ENCODE peak calls at places on chromosome 1, in eight cellular contexts. One of them, this sample, is unnamed.

GRCh38 chr1:172298146-172298545 is 122.3 kb upstream of the C1orf105 start:
- DNase-seq in uterus: no peak
- DNase-seq in nephron progenitor cell: no peak
- DNase-seq in mucosa of descending colon: no peak
- DNase-seq in progenitor cell of endocrine pancreas: no peak
- DNase-seq in fibroblast of mammary gland: peak
- DNase-seq in heart right ventricle: no peak
- DNase-seq in LNCaP clone FGC: no peak
- DNase-seq in this sample: no peak

GRCh38 chr1:47527653-47528272 is 89.9 kb downstream of the FOXD2 start:
- DNase-seq in LNCaP clone FGC: no peak
- DNase-seq in progenitor cell of endocrine pancreas: no peak
- DNase-seq in mucosa of descending colon: no peak
- DNase-seq in fibroblast of mammary gland: no peak
- DNase-seq in heart right ventricle: no peak
- DNase-seq in uterus: no peak
- DNase-seq in nephron progenitor cell: no peak
- DNase-seq in this sample: no peak

GRCh38 chr1:234953655-234954420 is 174.8 kb downstream of the TOMM20 start:
- DNase-seq in uterus: no peak
- DNase-seq in LNCaP clone FGC: no peak
- DNase-seq in nephron progenitor cell: no peak
- DNase-seq in fibroblast of mammary gland: no peak
- DNase-seq in progenitor cell of endocrine pancreas: no peak
- DNase-seq in mucosa of descending colon: no peak
- DNase-seq in heart right ventricle: no peak
- DNase-seq in this sample: no peak

GRCh38 chr1:223514644-223515043 is 121.4 kb downstream of the CCDC185 start:
- DNase-seq in progenitor cell of endocrine pancreas: no peak
- DNase-seq in mucosa of descending colon: no peak
- DNase-seq in fibroblast of mammary gland: no peak
- DNase-seq in LNCaP clone FGC: no peak
- DNase-seq in heart right ventricle: no peak
- DNase-seq in nephron progenitor cell: no peak
- DNase-seq in uterus: no peak
- DNase-seq in this sample: no peak

GRCh38 chr1:233105225-233105624 is 154.8 kb downstream of the NTPCR start:
- DNase-seq in progenitor cell of endocrine pancreas: no peak
- DNase-seq in heart right ventricle: no peak
- DNase-seq in mucosa of descending colon: no peak
- DNase-seq in LNCaP clone FGC: no peak
- DNase-seq in uterus: no peak
- DNase-seq in nephron progenitor cell: no peak
- DNase-seq in fibroblast of mammary gland: peak
- DNase-seq in this sample: no peak

GRCh38 chr1:33045814-33046213 is 9.1 kb upstream of the AK2 start:
- DNase-seq in mucosa of descending colon: no peak
- DNase-seq in LNCaP clone FGC: no peak
- DNase-seq in nephron progenitor cell: no peak
- DNase-seq in heart right ventricle: no peak
- DNase-seq in progenitor cell of endocrine pancreas: no peak
- DNase-seq in uterus: no peak
- DNase-seq in fibroblast of mammary gland: no peak
- DNase-seq in this sample: no peak

GRCh38 chr1:110425611-110426152 is 18.2 kb upstream of the LAMTOR5 start:
- DNase-seq in nephron progenitor cell: no peak
- DNase-seq in LNCaP clone FGC: no peak
- DNase-seq in uterus: no peak
- DNase-seq in progenitor cell of endocrine pancreas: no peak
- DNase-seq in heart right ventricle: peak
- DNase-seq in fibroblast of mammary gland: no peak
- DNase-seq in mucosa of descending colon: no peak
- DNase-seq in this sample: no peak

GRCh38 chr1:167762061-167762746 is 40.4 kb downstream of the MPZL1 start:
- DNase-seq in fibroblast of mammary gland: no peak
- DNase-seq in nephron progenitor cell: no peak
- DNase-seq in LNCaP clone FGC: no peak
- DNase-seq in progenitor cell of endocrine pancreas: no peak
- DNase-seq in uterus: no peak
- DNase-seq in heart right ventricle: no peak
- DNase-seq in mucosa of descending colon: no peak
- DNase-seq in this sample: no peak

GRCh38 chr1:42423621-42424200 is 32.1 kb downstream of the ZMYND12 start:
- DNase-seq in progenitor cell of endocrine pancreas: no peak
- DNase-seq in nephron progenitor cell: no peak
- DNase-seq in mucosa of descending colon: no peak
- DNase-seq in uterus: no peak
- DNase-seq in LNCaP clone FGC: no peak
- DNase-seq in fibroblast of mammary gland: no peak
- DNase-seq in heart right ventricle: no peak
- DNase-seq in this sample: no peak

GRCh38 chr1:180365039-180365438 is 135.0 kb downstream of the LHX4 start:
- DNase-seq in heart right ventricle: no peak
- DNase-seq in uterus: no peak
- DNase-seq in nephron progenitor cell: no peak
- DNase-seq in LNCaP clone FGC: no peak
- DNase-seq in mucosa of descending colon: no peak
- DNase-seq in progenitor cell of endocrine pancreas: no peak
- DNase-seq in fibroblast of mammary gland: peak
- DNase-seq in this sample: no peak

GRCh38 chr1:161359316-161359715 is 8.4 kb downstream of the CFAP126 start:
- DNase-seq in nephron progenitor cell: no peak
- DNase-seq in fibroblast of mammary gland: no peak
- DNase-seq in uterus: no peak
- DNase-seq in heart right ventricle: no peak
- DNase-seq in progenitor cell of endocrine pancreas: no peak
- DNase-seq in LNCaP clone FGC: no peak
- DNase-seq in mucosa of descending colon: no peak
- DNase-seq in this sample: no peak

GRCh38 chr1:209266590-209267172 is 316.8 kb upstream of the CAMK1G start:
- DNase-seq in uterus: no peak
- DNase-seq in mucosa of descending colon: no peak
- DNase-seq in nephron progenitor cell: no peak
- DNase-seq in fibroblast of mammary gland: peak
- DNase-seq in progenitor cell of endocrine pancreas: no peak
- DNase-seq in heart right ventricle: no peak
- DNase-seq in LNCaP clone FGC: no peak
- DNase-seq in this sample: no peak

DNA sequence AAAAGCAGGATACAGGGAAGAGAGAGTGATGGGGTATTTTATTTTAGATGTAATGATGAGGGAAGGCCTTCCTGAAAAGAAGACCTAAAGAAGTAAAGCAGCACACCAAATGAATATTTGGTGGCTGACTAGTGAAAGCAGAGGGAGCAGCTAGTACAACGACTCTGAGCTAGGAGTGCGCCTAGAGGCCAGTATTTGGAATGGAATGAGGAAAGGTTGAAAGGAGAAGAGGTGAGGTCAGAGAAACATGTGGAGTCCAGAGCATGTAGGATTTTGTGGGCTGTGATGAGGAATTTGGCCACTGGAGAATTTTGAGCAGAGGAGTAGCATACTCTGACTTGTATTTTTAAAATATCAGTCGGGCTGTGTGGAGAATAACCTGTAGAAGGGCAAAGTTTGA is 11.8 kb upstream of the RPL5 start:
- DNase-seq in mucosa of descending colon: no peak
- DNase-seq in uterus: no peak
- DNase-seq in LNCaP clone FGC: no peak
- DNase-seq in nephron progenitor cell: no peak
- DNase-seq in fibroblast of mammary gland: peak
- DNase-seq in heart right ventricle: no peak
- DNase-seq in progenitor cell of endocrine pancreas: no peak
- DNase-seq in this sample: no peak
- TF ChIP-seq CTCF in mucosa of descending colon: no peak
- TF ChIP-seq CTCF in uterus: no peak
- TF ChIP-seq CTCF in LNCaP clone FGC: no peak
- TF ChIP-seq CTCF in nephron progenitor cell: no peak
- TF ChIP-seq CTCF in fibroblast of mammary gland: peak
- TF ChIP-seq CTCF in heart right ventricle: no peak
- TF ChIP-seq CTCF in progenitor cell of endocrine pancreas: no peak
- TF ChIP-seq CTCF in this sample: no peak

GRCh38 chr1:6003568-6004411 is 11.6 kb upstream of the NPHP4 start:
- DNase-seq in heart right ventricle: no peak
- DNase-seq in mucosa of descending colon: peak
- DNase-seq in progenitor cell of endocrine pancreas: no peak
- DNase-seq in uterus: no peak
- DNase-seq in fibroblast of mammary gland: no peak
- DNase-seq in LNCaP clone FGC: no peak
- DNase-seq in nephron progenitor cell: peak
- DNase-seq in this sample: peak
- TF ChIP-seq CTCF in heart right ventricle: no peak
- TF ChIP-seq CTCF in mucosa of descending colon: no peak
- TF ChIP-seq CTCF in progenitor cell of endocrine pancreas: no peak
- TF ChIP-seq CTCF in uterus: no peak
- TF ChIP-seq CTCF in fibroblast of mammary gland: no peak
- TF ChIP-seq CTCF in LNCaP clone FGC: no peak
- TF ChIP-seq CTCF in nephron progenitor cell: no peak
- TF ChIP-seq CTCF in this sample: no peak

DNA sequence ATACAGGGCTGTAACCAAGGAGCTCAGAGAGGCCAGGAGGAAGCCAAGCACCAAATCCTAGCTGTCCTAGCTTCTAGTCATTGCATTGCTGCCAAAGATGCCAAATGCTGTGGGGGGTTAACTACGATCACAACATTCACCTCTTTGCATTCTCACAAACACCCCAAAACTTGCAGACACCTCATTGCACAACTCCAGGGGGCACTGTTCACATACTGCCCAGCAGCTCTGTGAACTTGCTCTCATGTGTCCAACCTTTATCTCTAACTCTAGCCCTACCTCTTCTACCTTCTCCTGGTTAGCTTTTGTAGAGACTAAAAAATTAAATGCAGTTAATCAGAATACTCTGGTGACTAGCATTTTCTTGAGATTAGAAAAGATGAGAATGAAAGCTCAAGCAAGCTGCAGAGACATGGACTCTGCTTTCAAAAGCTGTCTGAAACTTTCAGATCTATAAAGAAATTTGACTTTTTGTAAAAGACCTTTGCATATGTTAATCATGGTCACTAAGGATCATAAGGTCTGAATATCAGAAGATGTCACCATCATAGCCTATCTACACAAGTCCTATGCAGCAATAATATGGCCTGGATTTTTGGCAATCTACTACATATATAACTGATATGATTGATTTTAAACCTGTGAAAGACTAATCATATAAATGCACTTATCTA is 14.0 kb upstream of the KIF14 start:
- DNase-seq in mucosa of descending colon: no peak
- DNase-seq in nephron progenitor cell: no peak
- DNase-seq in uterus: no peak
- DNase-seq in heart right ventricle: no peak
- DNase-seq in fibroblast of mammary gland: no peak
- DNase-seq in progenitor cell of endocrine pancreas: no peak
- DNase-seq in LNCaP clone FGC: no peak
- DNase-seq in this sample: no peak
- TF ChIP-seq CTCF in mucosa of descending colon: no peak
- TF ChIP-seq CTCF in nephron progenitor cell: no peak
- TF ChIP-seq CTCF in uterus: no peak
- TF ChIP-seq CTCF in heart right ventricle: no peak
- TF ChIP-seq CTCF in fibroblast of mammary gland: peak
- TF ChIP-seq CTCF in progenitor cell of endocrine pancreas: peak
- TF ChIP-seq CTCF in LNCaP clone FGC: no peak
- TF ChIP-seq CTCF in this sample: no peak

GRCh38 chr1:183012301-183012994 is 10.8 kb upstream of the LAMC1 start:
- DNase-seq in fibroblast of mammary gland: no peak
- DNase-seq in nephron progenitor cell: no peak
- DNase-seq in uterus: no peak
- DNase-seq in mucosa of descending colon: no peak
- DNase-seq in heart right ventricle: no peak
- DNase-seq in progenitor cell of endocrine pancreas: no peak
- DNase-seq in LNCaP clone FGC: no peak
- DNase-seq in this sample: no peak
- TF ChIP-seq CTCF in fibroblast of mammary gland: no peak
- TF ChIP-seq CTCF in nephron progenitor cell: no peak
- TF ChIP-seq CTCF in uterus: no peak
- TF ChIP-seq CTCF in mucosa of descending colon: no peak
- TF ChIP-seq CTCF in heart right ventricle: no peak
- TF ChIP-seq CTCF in progenitor cell of endocrine pancreas: no peak
- TF ChIP-seq CTCF in LNCaP clone FGC: no peak
- TF ChIP-seq CTCF in this sample: no peak

GRCh38 chr1:153616885-153617428 is 832 bp upstream of the S100A14 start:
- DNase-seq in progenitor cell of endocrine pancreas: no peak
- DNase-seq in LNCaP clone FGC: no peak
- DNase-seq in uterus: no peak
- DNase-seq in heart right ventricle: peak
- DNase-seq in mucosa of descending colon: no peak
- DNase-seq in nephron progenitor cell: no peak
- DNase-seq in fibroblast of mammary gland: no peak
- DNase-seq in this sample: peak

GRCh38 chr1:153615406-153615805 is 719 bp downstream of the S100A14 start:
- DNase-seq in LNCaP clone FGC: no peak
- DNase-seq in progenitor cell of endocrine pancreas: no peak
- DNase-seq in fibroblast of mammary gland: no peak
- DNase-seq in heart right ventricle: no peak
- DNase-seq in nephron progenitor cell: no peak
- DNase-seq in uterus: no peak
- DNase-seq in mucosa of descending colon: no peak
- DNase-seq in this sample: peak

GRCh38 chr1:153616144-153616884 is at the start of gene S100A14:
- DNase-seq in uterus: no peak
- DNase-seq in progenitor cell of endocrine pancreas: no peak
- DNase-seq in mucosa of descending colon: peak
- DNase-seq in LNCaP clone FGC: no peak
- DNase-seq in fibroblast of mammary gland: no peak
- DNase-seq in nephron progenitor cell: no peak
- DNase-seq in heart right ventricle: no peak
- DNase-seq in this sample: peak

GRCh38 chr1:153619171-153619570 is 3.0 kb upstream of the S100A14 start:
- DNase-seq in uterus: no peak
- DNase-seq in fibroblast of mammary gland: no peak
- DNase-seq in heart right ventricle: no peak
- DNase-seq in progenitor cell of endocrine pancreas: no peak
- DNase-seq in nephron progenitor cell: no peak
- DNase-seq in LNCaP clone FGC: no peak
- DNase-seq in mucosa of descending colon: peak
- DNase-seq in this sample: peak

DNA sequence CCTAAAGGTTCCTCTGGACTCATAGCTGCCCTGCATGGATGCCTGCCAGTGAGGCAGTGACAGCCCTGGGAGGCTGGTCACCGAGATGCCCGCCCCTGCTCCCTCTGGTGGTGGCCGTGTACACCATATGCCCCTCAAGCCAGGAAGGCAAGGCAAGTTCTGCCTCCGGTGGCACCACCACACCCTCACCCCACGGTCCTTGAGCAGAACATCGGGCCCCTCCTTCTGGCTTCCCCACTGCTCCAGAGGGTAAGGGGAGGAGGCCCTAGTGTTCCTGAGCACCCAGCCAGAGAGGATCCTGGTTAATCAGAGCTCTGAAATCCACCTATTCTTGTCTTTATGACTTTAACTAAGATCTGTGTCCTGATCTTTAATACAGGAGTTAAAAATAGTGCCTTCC is 1.6 kb upstream of the S100A14 start:
- DNase-seq in fibroblast of mammary gland: peak
- DNase-seq in mucosa of descending colon: peak
- DNase-seq in uterus: peak
- DNase-seq in LNCaP clone FGC: no peak
- DNase-seq in heart right ventricle: peak
- DNase-seq in progenitor cell of endocrine pancreas: peak
- DNase-seq in nephron progenitor cell: peak
- DNase-seq in this sample: peak
- TF ChIP-seq CTCF in fibroblast of mammary gland: peak
- TF ChIP-seq CTCF in mucosa of descending colon: no peak
- TF ChIP-seq CTCF in uterus: peak
- TF ChIP-seq CTCF in LNCaP clone FGC: no peak
- TF ChIP-seq CTCF in heart right ventricle: peak
- TF ChIP-seq CTCF in progenitor cell of endocrine pancreas: peak
- TF ChIP-seq CTCF in nephron progenitor cell: peak
- TF ChIP-seq CTCF in this sample: peak

This sample was measured in kidney.